ENCODE peak calls at places on chromosomes 6 and 20, in five cellular contexts. One of them, this sample, is unnamed. For H3K27me3, the result is how much of the 10 kb centered on the place peaks cover.

GRCh38 chr6:161901740-161902426 is 628.0 kb upstream of the AGPAT4 start:
- DNase-seq in cardiac muscle cell: peak
- DNase-seq in dorsolateral prefrontal cortex: no peak
- DNase-seq in heart right ventricle: no peak
- DNase-seq in psoas muscle: no peak
- DNase-seq in this sample: no peak

GRCh38 chr6:75612921-75613534 is 11.3 kb downstream of the SENP6 start:
- DNase-seq in cardiac muscle cell: no peak
- DNase-seq in dorsolateral prefrontal cortex: no peak
- DNase-seq in heart right ventricle: no peak
- DNase-seq in psoas muscle: no peak
- DNase-seq in this sample: no peak

GRCh38 chr6:168914070-168914469 is 339.6 kb downstream of the THBS2 start:
- DNase-seq in cardiac muscle cell: no peak
- DNase-seq in dorsolateral prefrontal cortex: no peak
- DNase-seq in heart right ventricle: no peak
- DNase-seq in psoas muscle: no peak
- DNase-seq in this sample: no peak

GRCh38 chr20:62936996-62937352 is 973 bp upstream of the GID8 start:
- DNase-seq in cardiac muscle cell: no peak
- DNase-seq in dorsolateral prefrontal cortex: no peak
- DNase-seq in heart right ventricle: no peak
- DNase-seq in psoas muscle: no peak
- DNase-seq in this sample: no peak

GRCh38 chr6:90369024-90369519 is 72.4 kb upstream of the BACH2 start:
- DNase-seq in cardiac muscle cell: no peak
- DNase-seq in dorsolateral prefrontal cortex: no peak
- DNase-seq in heart right ventricle: no peak
- DNase-seq in psoas muscle: peak
- DNase-seq in this sample: no peak

GRCh38 chr6:47438481-47439347 is 38.9 kb upstream of the CD2AP start:
- DNase-seq in cardiac muscle cell: no peak
- DNase-seq in dorsolateral prefrontal cortex: no peak
- DNase-seq in heart right ventricle: no peak
- DNase-seq in psoas muscle: peak
- DNase-seq in this sample: no peak

GRCh38 chr6:101266063-101266462 is 127.4 kb upstream of the GRIK2 start:
- DNase-seq in cardiac muscle cell: no peak
- DNase-seq in dorsolateral prefrontal cortex: no peak
- DNase-seq in heart right ventricle: no peak
- DNase-seq in psoas muscle: no peak
- DNase-seq in this sample: no peak

GRCh38 chr20:58228484-58229197 is at the start of gene ANKRD60:
- DNase-seq in cardiac muscle cell: peak
- DNase-seq in dorsolateral prefrontal cortex: no peak
- DNase-seq in heart right ventricle: peak
- DNase-seq in psoas muscle: no peak
- DNase-seq in this sample: no peak

GRCh38 chr6:5036309-5036708 is 32.5 kb upstream of the RPP40 start:
- DNase-seq in cardiac muscle cell: peak
- DNase-seq in dorsolateral prefrontal cortex: no peak
- DNase-seq in heart right ventricle: no peak
- DNase-seq in psoas muscle: no peak
- DNase-seq in this sample: no peak

GRCh38 chr6:110239516-110240265 is 59.5 kb downstream of the CDC40 start:
- DNase-seq in cardiac muscle cell: no peak
- DNase-seq in dorsolateral prefrontal cortex: no peak
- DNase-seq in heart right ventricle: no peak
- DNase-seq in psoas muscle: no peak
- DNase-seq in this sample: no peak

GRCh38 chr6:35170166-35170565 is 29.0 kb upstream of the TCP11 start:
- DNase-seq in cardiac muscle cell: no peak
- DNase-seq in dorsolateral prefrontal cortex: no peak
- DNase-seq in heart right ventricle: no peak
- DNase-seq in psoas muscle: no peak
- DNase-seq in this sample: no peak

GRCh38 chr6:165847407-165848098 is 184.5 kb upstream of the PDE10A start:
- DNase-seq in cardiac muscle cell: no peak
- DNase-seq in dorsolateral prefrontal cortex: no peak
- DNase-seq in heart right ventricle: no peak
- DNase-seq in psoas muscle: no peak
- DNase-seq in this sample: no peak

GRCh38 chr6:6694368-6694780 is 105.9 kb downstream of the LY86 start:
- DNase-seq in cardiac muscle cell: no peak
- DNase-seq in dorsolateral prefrontal cortex: no peak
- DNase-seq in heart right ventricle: no peak
- DNase-seq in psoas muscle: no peak
- DNase-seq in this sample: no peak
- TF ChIP-seq CTCF in cardiac muscle cell: no peak
- TF ChIP-seq CTCF in dorsolateral prefrontal cortex: no peak
- TF ChIP-seq CTCF in heart right ventricle: no peak
- TF ChIP-seq CTCF in psoas muscle: no peak
- TF ChIP-seq CTCF in this sample: no peak

GRCh38 chr6:170222498-170223471 is 68.1 kb downstream of the DLL1 start:
- DNase-seq in cardiac muscle cell: no peak
- DNase-seq in dorsolateral prefrontal cortex: peak
- DNase-seq in heart right ventricle: no peak
- DNase-seq in psoas muscle: no peak
- DNase-seq in this sample: no peak

GRCh38 chr6:170226647-170227046 is 64.2 kb downstream of the DLL1 start:
- DNase-seq in cardiac muscle cell: no peak
- DNase-seq in dorsolateral prefrontal cortex: peak
- DNase-seq in heart right ventricle: no peak
- DNase-seq in psoas muscle: no peak
- DNase-seq in this sample: no peak

GRCh38 chr6:170225852-170226417 is 64.9 kb downstream of the DLL1 start:
- DNase-seq in cardiac muscle cell: no peak
- DNase-seq in dorsolateral prefrontal cortex: peak
- DNase-seq in heart right ventricle: no peak
- DNase-seq in psoas muscle: peak
- DNase-seq in this sample: no peak

GRCh38 chr6:170223718-170224693 is 66.9 kb downstream of the DLL1 start:
- DNase-seq in cardiac muscle cell: no peak
- DNase-seq in dorsolateral prefrontal cortex: peak
- DNase-seq in heart right ventricle: no peak
- DNase-seq in psoas muscle: no peak
- DNase-seq in this sample: no peak

DNA sequence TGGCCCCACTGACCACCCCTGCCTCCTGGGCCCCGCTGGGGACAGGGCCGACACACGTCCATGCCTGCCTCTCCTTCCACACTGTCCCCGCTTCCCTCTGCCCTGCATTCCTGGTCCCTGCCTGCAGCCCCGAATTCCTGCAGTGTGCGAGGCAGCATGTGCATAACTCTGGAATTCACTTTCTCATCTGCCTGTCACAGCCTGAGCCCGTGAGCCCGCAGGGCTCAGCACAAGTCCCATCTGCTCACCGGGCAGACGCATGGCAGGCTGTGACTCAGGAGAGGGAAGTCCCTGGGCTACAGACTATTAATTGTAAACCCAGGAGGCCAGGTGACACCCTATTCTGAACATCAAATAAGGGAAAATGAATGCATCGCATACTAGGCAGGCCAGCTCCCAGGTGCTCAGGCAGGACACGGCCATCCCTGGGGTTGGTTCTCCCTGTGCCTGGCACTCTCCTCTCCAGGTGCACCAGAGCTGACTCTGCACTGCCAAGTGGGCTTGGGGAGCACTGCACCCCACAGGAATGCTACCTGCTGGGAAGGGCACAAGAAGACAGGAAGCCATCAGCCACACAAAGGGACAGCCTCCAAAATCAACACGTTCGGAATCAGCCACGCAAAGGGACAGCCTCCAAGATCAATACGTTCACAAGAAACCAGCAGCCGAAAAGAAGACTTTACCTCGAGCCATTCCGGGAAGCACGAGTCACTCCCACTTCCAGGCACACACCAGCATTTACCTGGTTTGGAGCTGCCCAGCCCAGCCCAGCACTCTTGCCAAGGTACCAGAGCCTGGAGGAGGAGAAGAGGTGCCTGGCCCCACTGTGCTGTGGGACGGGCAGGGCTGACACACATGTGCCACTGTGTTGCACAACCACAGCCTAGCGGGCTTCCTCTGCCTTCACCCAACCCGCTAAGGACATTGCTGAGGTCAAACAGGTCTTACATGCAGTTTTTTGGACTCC is 65.9 kb downstream of the DLL1 start:
- DNase-seq in cardiac muscle cell: peak
- DNase-seq in dorsolateral prefrontal cortex: peak
- DNase-seq in heart right ventricle: no peak
- DNase-seq in psoas muscle: no peak
- DNase-seq in this sample: no peak
- H3K27ac ChIP-seq in cardiac muscle cell: peak
- H3K27ac ChIP-seq in dorsolateral prefrontal cortex: no peak
- H3K27ac ChIP-seq in heart right ventricle: no peak
- H3K27ac ChIP-seq in psoas muscle: peak
- H3K27ac ChIP-seq in this sample: no peak

DNA sequence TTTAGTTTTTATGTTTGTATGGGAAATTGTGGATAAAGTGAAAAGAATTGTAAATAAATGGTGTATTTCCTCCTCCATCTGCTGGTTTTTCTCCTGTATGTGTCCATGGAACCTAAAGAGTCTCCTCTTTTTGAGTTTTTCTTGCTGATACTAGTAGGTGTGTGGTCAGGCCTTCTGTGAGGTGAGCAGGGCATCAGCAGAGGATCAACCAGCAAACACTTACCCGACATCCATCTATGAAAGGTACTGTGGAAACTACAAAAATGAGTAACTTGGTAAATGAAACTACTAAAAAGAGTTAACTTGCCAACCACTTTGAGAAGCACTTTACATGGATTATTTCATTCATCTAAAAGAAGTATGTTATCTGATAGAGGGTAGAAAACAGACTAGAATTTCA is 20.9 kb upstream of the RNF8 start:
- DNase-seq in cardiac muscle cell: no peak
- DNase-seq in dorsolateral prefrontal cortex: no peak
- DNase-seq in heart right ventricle: no peak
- DNase-seq in psoas muscle: no peak
- DNase-seq in this sample: no peak
- H3K27me3 ChIP-seq in cardiac muscle cell: under half
- H3K27me3 ChIP-seq in dorsolateral prefrontal cortex: under half
- H3K27me3 ChIP-seq in heart right ventricle: under half
- H3K27me3 ChIP-seq in psoas muscle: under half
- H3K27me3 ChIP-seq in this sample: under half

GRCh38 chr6:57221936-57222683 is at the start of gene RAB23:
- DNase-seq in cardiac muscle cell: peak
- DNase-seq in dorsolateral prefrontal cortex: peak
- DNase-seq in heart right ventricle: peak
- DNase-seq in psoas muscle: peak
- DNase-seq in this sample: peak
- TF ChIP-seq CTCF in cardiac muscle cell: peak
- TF ChIP-seq CTCF in dorsolateral prefrontal cortex: no peak
- TF ChIP-seq CTCF in heart right ventricle: no peak
- TF ChIP-seq CTCF in psoas muscle: no peak
- TF ChIP-seq CTCF in this sample: no peak

DNA sequence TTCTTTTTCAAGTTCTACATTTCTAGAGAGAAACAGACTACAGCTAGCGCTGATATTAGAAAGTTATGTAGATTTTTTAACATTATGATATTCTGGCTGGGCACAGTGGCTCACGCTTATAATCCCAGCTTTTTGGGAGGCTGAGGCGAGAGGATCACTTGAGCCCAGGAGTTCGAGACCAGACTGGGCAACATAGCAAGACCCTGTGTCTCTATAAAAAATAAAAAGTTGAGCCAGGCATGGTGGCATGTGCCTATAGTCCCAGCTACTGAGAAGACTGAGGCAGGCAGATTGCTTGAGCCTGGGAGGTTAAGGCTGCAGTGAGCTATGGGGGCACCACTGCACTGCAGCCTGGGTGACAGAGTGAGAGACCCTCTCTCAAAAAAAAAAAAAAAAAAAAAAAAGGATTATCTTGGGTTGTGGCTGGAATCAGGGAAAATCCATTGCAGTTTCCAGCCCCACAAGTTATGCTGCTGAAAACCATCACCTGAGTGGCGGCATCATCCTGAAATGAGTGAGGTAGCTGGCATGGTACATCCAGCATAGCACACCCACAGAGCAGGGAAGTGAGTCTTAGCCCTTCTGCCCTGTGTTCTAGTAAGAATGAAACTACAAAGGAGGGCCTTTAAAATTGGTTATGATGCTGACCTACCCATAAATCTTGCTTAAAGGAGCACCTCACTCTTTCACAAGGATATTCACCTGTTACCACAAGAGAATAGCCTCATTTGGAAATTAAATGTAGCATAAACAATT is 119.4 kb downstream of the NFATC2 start:
- DNase-seq in cardiac muscle cell: no peak
- DNase-seq in dorsolateral prefrontal cortex: no peak
- DNase-seq in heart right ventricle: no peak
- DNase-seq in psoas muscle: no peak
- DNase-seq in this sample: no peak
- H3K27ac ChIP-seq in cardiac muscle cell: no peak
- H3K27ac ChIP-seq in dorsolateral prefrontal cortex: no peak
- H3K27ac ChIP-seq in heart right ventricle: no peak
- H3K27ac ChIP-seq in psoas muscle: no peak
- H3K27ac ChIP-seq in this sample: peak